ENCODE peak calls at places on chromosome 2, in seven cellular contexts. One of them, this sample, is unnamed. For H3K4me1, the result is how much of the 10 kb centered on the place peaks cover.

GRCh38 chr2:172846551-172846950 is 110.9 kb downstream of the RAPGEF4 start:
- DNase-seq in colonic mucosa: no peak
- DNase-seq in ovary: no peak
- DNase-seq in HCT116: no peak
- DNase-seq in OCI-LY7: no peak
- DNase-seq in body of pancreas: no peak
- DNase-seq in effector memory CD4-positive, alpha-beta T cell: no peak
- DNase-seq in this sample: no peak

GRCh38 chr2:176110975-176111663 is 4.0 kb downstream of the HOXD11 start:
- DNase-seq in colonic mucosa: peak
- DNase-seq in ovary: no peak
- DNase-seq in HCT116: no peak
- DNase-seq in OCI-LY7: peak
- DNase-seq in body of pancreas: no peak
- DNase-seq in effector memory CD4-positive, alpha-beta T cell: no peak
- DNase-seq in this sample: peak

GRCh38 chr2:186445506-186445905 is 40.6 kb upstream of the ZC3H15 start:
- DNase-seq in colonic mucosa: no peak
- DNase-seq in ovary: no peak
- DNase-seq in HCT116: no peak
- DNase-seq in OCI-LY7: no peak
- DNase-seq in body of pancreas: no peak
- DNase-seq in effector memory CD4-positive, alpha-beta T cell: no peak
- DNase-seq in this sample: no peak

GRCh38 chr2:116319935-116320334 is 1494.6 kb upstream of the DDX18 start:
- DNase-seq in colonic mucosa: no peak
- DNase-seq in ovary: no peak
- DNase-seq in HCT116: no peak
- DNase-seq in OCI-LY7: no peak
- DNase-seq in body of pancreas: no peak
- DNase-seq in effector memory CD4-positive, alpha-beta T cell: no peak
- DNase-seq in this sample: no peak

GRCh38 chr2:74959106-74959751 is 786 bp downstream of the POLE4 start:
- DNase-seq in colonic mucosa: no peak
- DNase-seq in ovary: peak
- DNase-seq in HCT116: no peak
- DNase-seq in OCI-LY7: no peak
- DNase-seq in body of pancreas: no peak
- DNase-seq in effector memory CD4-positive, alpha-beta T cell: peak
- DNase-seq in this sample: peak

GRCh38 chr2:15673919-15674636 is 82.4 kb downstream of the DDX1 start:
- DNase-seq in colonic mucosa: no peak
- DNase-seq in ovary: no peak
- DNase-seq in HCT116: peak
- DNase-seq in OCI-LY7: no peak
- DNase-seq in body of pancreas: no peak
- DNase-seq in effector memory CD4-positive, alpha-beta T cell: no peak
- DNase-seq in this sample: peak

GRCh38 chr2:45913539-45913938 is 262.1 kb downstream of the PRKCE start:
- DNase-seq in colonic mucosa: no peak
- DNase-seq in ovary: no peak
- DNase-seq in HCT116: no peak
- DNase-seq in OCI-LY7: no peak
- DNase-seq in body of pancreas: no peak
- DNase-seq in effector memory CD4-positive, alpha-beta T cell: no peak
- DNase-seq in this sample: no peak

GRCh38 chr2:18788590-18788989 is 199.2 kb upstream of the NT5C1B start:
- DNase-seq in colonic mucosa: no peak
- DNase-seq in ovary: no peak
- DNase-seq in HCT116: no peak
- DNase-seq in OCI-LY7: no peak
- DNase-seq in body of pancreas: peak
- DNase-seq in effector memory CD4-positive, alpha-beta T cell: no peak
- DNase-seq in this sample: peak

GRCh38 chr2:239630618-239631286 is 229.9 kb upstream of the HDAC4 start:
- DNase-seq in colonic mucosa: no peak
- DNase-seq in ovary: no peak
- DNase-seq in HCT116: no peak
- DNase-seq in OCI-LY7: no peak
- DNase-seq in body of pancreas: no peak
- DNase-seq in effector memory CD4-positive, alpha-beta T cell: no peak
- DNase-seq in this sample: no peak

GRCh38 chr2:26957041-26957440 is 13.4 kb upstream of the MAPRE3 start:
- DNase-seq in colonic mucosa: no peak
- DNase-seq in ovary: no peak
- DNase-seq in HCT116: no peak
- DNase-seq in OCI-LY7: no peak
- DNase-seq in body of pancreas: no peak
- DNase-seq in effector memory CD4-positive, alpha-beta T cell: no peak
- DNase-seq in this sample: no peak

GRCh38 chr2:68251187-68251854 is 1.0 kb downstream of the PPP3R1 start:
- DNase-seq in colonic mucosa: peak
- DNase-seq in ovary: peak
- DNase-seq in HCT116: peak
- DNase-seq in OCI-LY7: peak
- DNase-seq in body of pancreas: peak
- DNase-seq in effector memory CD4-positive, alpha-beta T cell: peak
- DNase-seq in this sample: peak

GRCh38 chr2:10330700-10331032 is 28.0 kb downstream of the HPCAL1 start:
- DNase-seq in colonic mucosa: no peak
- DNase-seq in ovary: no peak
- DNase-seq in HCT116: no peak
- DNase-seq in OCI-LY7: no peak
- DNase-seq in body of pancreas: no peak
- DNase-seq in effector memory CD4-positive, alpha-beta T cell: no peak
- DNase-seq in this sample: no peak
- H3K4me1 ChIP-seq in colonic mucosa: under half
- H3K4me1 ChIP-seq in ovary: under half
- H3K4me1 ChIP-seq in HCT116: half or more
- H3K4me1 ChIP-seq in OCI-LY7: half or more
- H3K4me1 ChIP-seq in body of pancreas: half or more
- H3K4me1 ChIP-seq in effector memory CD4-positive, alpha-beta T cell: under half
- H3K4me1 ChIP-seq in this sample: under half

DNA sequence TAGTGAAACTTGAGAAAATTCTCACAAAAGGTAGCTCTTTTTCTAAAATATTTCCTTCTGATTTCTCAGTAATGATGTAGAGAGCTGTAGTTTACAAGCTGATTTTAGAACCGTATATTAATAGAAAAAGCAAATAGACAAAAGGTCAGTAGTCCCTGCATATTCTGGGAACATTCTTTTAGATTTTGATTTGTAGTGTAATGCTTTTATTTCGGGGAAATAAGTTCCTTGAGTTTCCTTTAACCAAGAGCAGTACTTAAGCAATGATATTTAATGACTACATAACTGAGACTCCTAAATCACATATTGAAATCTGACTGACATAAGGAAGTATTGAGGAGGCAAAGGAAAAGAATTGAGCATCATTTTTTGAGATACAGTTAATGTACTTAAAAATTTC is 22.4 kb downstream of the NBEAL1 start:
- DNase-seq in colonic mucosa: no peak
- DNase-seq in ovary: no peak
- DNase-seq in HCT116: no peak
- DNase-seq in OCI-LY7: no peak
- DNase-seq in body of pancreas: no peak
- DNase-seq in effector memory CD4-positive, alpha-beta T cell: no peak
- DNase-seq in this sample: no peak
- H3K4me1 ChIP-seq in colonic mucosa: under half
- H3K4me1 ChIP-seq in ovary: under half
- H3K4me1 ChIP-seq in HCT116: under half
- H3K4me1 ChIP-seq in OCI-LY7: under half
- H3K4me1 ChIP-seq in body of pancreas: under half
- H3K4me1 ChIP-seq in effector memory CD4-positive, alpha-beta T cell: under half
- H3K4me1 ChIP-seq in this sample: under half

GRCh38 chr2:48512071-48512470 is 17.9 kb upstream of the STON1 start:
- DNase-seq in colonic mucosa: no peak
- DNase-seq in ovary: no peak
- DNase-seq in HCT116: no peak
- DNase-seq in OCI-LY7: no peak
- DNase-seq in body of pancreas: no peak
- DNase-seq in effector memory CD4-positive, alpha-beta T cell: no peak
- DNase-seq in this sample: no peak

GRCh38 chr2:48519608-48520007 is 10.3 kb upstream of the STON1 start:
- DNase-seq in colonic mucosa: no peak
- DNase-seq in ovary: no peak
- DNase-seq in HCT116: no peak
- DNase-seq in OCI-LY7: peak
- DNase-seq in body of pancreas: no peak
- DNase-seq in effector memory CD4-positive, alpha-beta T cell: no peak
- DNase-seq in this sample: no peak

GRCh38 chr2:48512586-48512985 is 17.4 kb upstream of the STON1 start:
- DNase-seq in colonic mucosa: no peak
- DNase-seq in ovary: no peak
- DNase-seq in HCT116: no peak
- DNase-seq in OCI-LY7: no peak
- DNase-seq in body of pancreas: no peak
- DNase-seq in effector memory CD4-positive, alpha-beta T cell: no peak
- DNase-seq in this sample: no peak

GRCh38 chr2:48514591-48514990 is 15.4 kb upstream of the STON1 start:
- DNase-seq in colonic mucosa: no peak
- DNase-seq in ovary: peak
- DNase-seq in HCT116: no peak
- DNase-seq in OCI-LY7: no peak
- DNase-seq in body of pancreas: no peak
- DNase-seq in effector memory CD4-positive, alpha-beta T cell: no peak
- DNase-seq in this sample: no peak

DNA sequence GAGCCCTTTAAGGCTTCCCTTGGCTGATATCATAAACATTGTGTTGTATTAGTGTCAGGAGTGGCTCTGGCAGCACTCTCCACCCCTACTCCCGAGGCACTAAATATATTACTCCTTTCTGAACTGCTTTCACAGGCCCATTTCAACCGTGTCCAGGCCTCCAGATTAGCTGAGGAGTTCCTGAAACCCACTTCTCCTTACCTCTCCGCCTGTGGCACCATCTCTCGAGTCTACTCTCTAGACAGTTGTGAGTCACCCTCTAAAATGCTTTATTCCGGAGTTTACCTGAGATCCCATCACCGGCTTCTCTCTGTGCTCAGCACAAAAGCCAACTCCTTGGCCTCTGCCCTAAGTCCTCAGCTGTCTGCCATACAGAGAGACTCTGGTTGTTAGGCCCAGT is 14.4 kb upstream of the STON1 start:
- DNase-seq in colonic mucosa: no peak
- DNase-seq in ovary: no peak
- DNase-seq in HCT116: no peak
- DNase-seq in OCI-LY7: no peak
- DNase-seq in body of pancreas: no peak
- DNase-seq in effector memory CD4-positive, alpha-beta T cell: no peak
- DNase-seq in this sample: no peak
- H3K4me1 ChIP-seq in colonic mucosa: under half
- H3K4me1 ChIP-seq in ovary: under half
- H3K4me1 ChIP-seq in HCT116: under half
- H3K4me1 ChIP-seq in OCI-LY7: under half
- H3K4me1 ChIP-seq in body of pancreas: under half
- H3K4me1 ChIP-seq in effector memory CD4-positive, alpha-beta T cell: under half
- H3K4me1 ChIP-seq in this sample: under half

GRCh38 chr2:126662623-126663022 is 6.7 kb downstream of the GYPC start:
- DNase-seq in colonic mucosa: no peak
- DNase-seq in ovary: no peak
- DNase-seq in HCT116: no peak
- DNase-seq in OCI-LY7: peak
- DNase-seq in body of pancreas: peak
- DNase-seq in effector memory CD4-positive, alpha-beta T cell: no peak
- DNase-seq in this sample: no peak

GRCh38 chr2:126665483-126665882 is 9.5 kb downstream of the GYPC start:
- DNase-seq in colonic mucosa: no peak
- DNase-seq in ovary: no peak
- DNase-seq in HCT116: no peak
- DNase-seq in OCI-LY7: no peak
- DNase-seq in body of pancreas: peak
- DNase-seq in effector memory CD4-positive, alpha-beta T cell: no peak
- DNase-seq in this sample: no peak

GRCh38 chr2:126663184-126663963 is 7.4 kb downstream of the GYPC start:
- DNase-seq in colonic mucosa: no peak
- DNase-seq in ovary: no peak
- DNase-seq in HCT116: no peak
- DNase-seq in OCI-LY7: no peak
- DNase-seq in body of pancreas: no peak
- DNase-seq in effector memory CD4-positive, alpha-beta T cell: no peak
- DNase-seq in this sample: no peak

GRCh38 chr2:126664639-126665038 is 8.7 kb downstream of the GYPC start:
- DNase-seq in colonic mucosa: no peak
- DNase-seq in ovary: no peak
- DNase-seq in HCT116: no peak
- DNase-seq in OCI-LY7: peak
- DNase-seq in body of pancreas: no peak
- DNase-seq in effector memory CD4-positive, alpha-beta T cell: no peak
- DNase-seq in this sample: no peak

DNA sequence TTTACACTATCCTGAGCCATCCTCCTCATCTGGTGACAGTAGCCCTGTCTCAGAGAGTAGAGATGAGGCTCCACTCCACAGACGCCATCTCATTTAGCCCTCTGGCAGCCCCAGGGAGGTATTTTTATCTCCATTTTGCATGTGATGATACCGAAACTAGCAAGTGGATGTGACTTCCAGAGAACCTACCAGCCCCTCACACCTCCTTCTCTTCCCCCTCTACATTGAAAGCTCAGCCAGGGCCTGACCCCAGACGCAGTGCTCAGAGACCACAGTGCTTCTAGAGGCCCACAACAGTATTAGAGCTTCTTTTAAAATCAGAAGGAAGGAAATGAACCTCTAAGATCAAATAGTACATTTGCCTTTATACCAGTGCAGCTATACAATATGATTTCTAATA is 8.3 kb downstream of the GYPC start:
- DNase-seq in colonic mucosa: no peak
- DNase-seq in ovary: no peak
- DNase-seq in HCT116: no peak
- DNase-seq in OCI-LY7: peak
- DNase-seq in body of pancreas: no peak
- DNase-seq in effector memory CD4-positive, alpha-beta T cell: no peak
- DNase-seq in this sample: no peak
- H3K4me1 ChIP-seq in colonic mucosa: under half
- H3K4me1 ChIP-seq in ovary: under half
- H3K4me1 ChIP-seq in HCT116: under half
- H3K4me1 ChIP-seq in OCI-LY7: half or more
- H3K4me1 ChIP-seq in body of pancreas: half or more
- H3K4me1 ChIP-seq in effector memory CD4-positive, alpha-beta T cell: under half
- H3K4me1 ChIP-seq in this sample: under half

GRCh38 chr2:202278944-202279343 is 13.4 kb downstream of the NOP58 start:
- DNase-seq in colonic mucosa: no peak
- DNase-seq in ovary: no peak
- DNase-seq in HCT116: no peak
- DNase-seq in OCI-LY7: peak
- DNase-seq in body of pancreas: no peak
- DNase-seq in effector memory CD4-positive, alpha-beta T cell: no peak
- DNase-seq in this sample: no peak
- H3K4me1 ChIP-seq in colonic mucosa: under half
- H3K4me1 ChIP-seq in ovary: under half
- H3K4me1 ChIP-seq in HCT116: under half
- H3K4me1 ChIP-seq in OCI-LY7: under half
- H3K4me1 ChIP-seq in body of pancreas: under half
- H3K4me1 ChIP-seq in effector memory CD4-positive, alpha-beta T cell: under half
- H3K4me1 ChIP-seq in this sample: under half

DNA sequence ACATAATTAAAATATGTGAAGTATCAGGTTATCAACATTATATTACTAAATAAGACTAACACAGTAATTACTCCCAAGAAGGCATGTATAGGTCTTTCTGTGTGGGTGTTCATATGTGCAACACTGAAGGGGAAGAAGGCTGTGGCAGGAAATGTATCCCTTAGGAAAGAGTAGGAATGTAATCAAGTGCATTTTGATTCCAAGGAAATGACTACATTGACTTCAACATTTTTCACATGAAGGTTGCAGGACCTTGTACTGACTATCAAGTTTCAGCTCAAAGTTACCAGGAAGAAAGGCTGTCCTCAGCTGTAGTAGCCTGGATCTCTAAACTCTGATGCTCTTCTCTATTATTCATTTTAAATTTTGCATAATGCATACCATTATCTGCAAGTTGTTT is 680.8 kb downstream of the NYAP2 start:
- DNase-seq in colonic mucosa: no peak
- DNase-seq in ovary: no peak
- DNase-seq in HCT116: no peak
- DNase-seq in OCI-LY7: no peak
- DNase-seq in body of pancreas: no peak
- DNase-seq in effector memory CD4-positive, alpha-beta T cell: no peak
- DNase-seq in this sample: no peak
- H3K4me1 ChIP-seq in colonic mucosa: under half
- H3K4me1 ChIP-seq in ovary: under half
- H3K4me1 ChIP-seq in HCT116: under half
- H3K4me1 ChIP-seq in OCI-LY7: under half
- H3K4me1 ChIP-seq in body of pancreas: under half
- H3K4me1 ChIP-seq in effector memory CD4-positive, alpha-beta T cell: under half
- H3K4me1 ChIP-seq in this sample: under half

This sample was measured in mucosa of descending colon.